ENCODE peak calls at places on chromosomes 12 and 14, in five cellular contexts. One of them, this sample, is unnamed.

GRCh38 chr14:106831322-106831720 is 1304.9 kb downstream of the TMEM121 start:
- DNase-seq in putamen: no peak
- DNase-seq in left ventricle myocardium superior: peak; percentile 34
- DNase-seq in non-pigmented ciliary epithelial cell: no peak
- DNase-seq in occipital lobe: no peak
- DNase-seq in this sample: no peak

GRCh38 chr12:90628213-90628612 is 326.8 kb downstream of the CCER1 start:
- DNase-seq in putamen: peak; percentile 43
- DNase-seq in left ventricle myocardium superior: no peak
- DNase-seq in occipital lobe: no peak
- DNase-seq in non-pigmented ciliary epithelial cell: no peak
- DNase-seq in this sample: no peak

GRCh38 chr14:37603688-37604251 is 8.3 kb downstream of the TTC6 start:
- DNase-seq in non-pigmented ciliary epithelial cell: no peak
- DNase-seq in occipital lobe: no peak
- DNase-seq in left ventricle myocardium superior: no peak
- DNase-seq in putamen: no peak
- DNase-seq in this sample: no peak

GRCh38 chr12:54246011-54246641 is 33.8 kb downstream of the CBX5 start:
- DNase-seq in left ventricle myocardium superior: no peak
- DNase-seq in non-pigmented ciliary epithelial cell: no peak
- DNase-seq in occipital lobe: no peak
- DNase-seq in putamen: no peak
- DNase-seq in this sample: no peak

GRCh38 chr14:100866666-100867630 is 36.6 kb downstream of the RTL1 start:
- DNase-seq in non-pigmented ciliary epithelial cell: no peak
- DNase-seq in left ventricle myocardium superior: no peak
- DNase-seq in occipital lobe: no peak
- DNase-seq in putamen: peak; percentile 45
- DNase-seq in this sample: peak; percentile 60

GRCh38 chr14:103735022-103735421 is 19.4 kb downstream of the ZFYVE21 start:
- DNase-seq in occipital lobe: no peak
- DNase-seq in putamen: no peak
- DNase-seq in non-pigmented ciliary epithelial cell: no peak
- DNase-seq in left ventricle myocardium superior: no peak
- DNase-seq in this sample: no peak

GRCh38 chr12:113850309-113851056 is 115.6 kb downstream of the RBM19 start:
- DNase-seq in occipital lobe: no peak
- DNase-seq in non-pigmented ciliary epithelial cell: no peak
- DNase-seq in left ventricle myocardium superior: peak; percentile 82
- DNase-seq in putamen: no peak
- DNase-seq in this sample: no peak

GRCh38 chr14:30673071-30673470 is 51.0 kb downstream of the SCFD1 start:
- DNase-seq in non-pigmented ciliary epithelial cell: no peak
- DNase-seq in occipital lobe: no peak
- DNase-seq in left ventricle myocardium superior: no peak
- DNase-seq in putamen: no peak
- DNase-seq in this sample: no peak

GRCh38 chr14:68367444-68368014 is 425.3 kb downstream of the ZFP36L1 start:
- DNase-seq in non-pigmented ciliary epithelial cell: no peak
- DNase-seq in putamen: no peak
- DNase-seq in occipital lobe: no peak
- DNase-seq in left ventricle myocardium superior: no peak
- DNase-seq in this sample: no peak

GRCh38 chr12:131094831-131095805 is 141.4 kb downstream of the ADGRD1 start:
- DNase-seq in left ventricle myocardium superior: peak; percentile 19
- DNase-seq in putamen: no peak
- DNase-seq in non-pigmented ciliary epithelial cell: no peak
- DNase-seq in occipital lobe: no peak
- DNase-seq in this sample: no peak

GRCh38 chr12:92550661-92551060 is 152.1 kb upstream of the PLEKHG7 start:
- DNase-seq in occipital lobe: no peak
- DNase-seq in putamen: no peak
- DNase-seq in left ventricle myocardium superior: no peak
- DNase-seq in non-pigmented ciliary epithelial cell: no peak
- DNase-seq in this sample: no peak

GRCh38 chr14:75022655-75023054 is 19.9 kb downstream of the EIF2B2 start:
- DNase-seq in left ventricle myocardium superior: peak; percentile 75
- DNase-seq in non-pigmented ciliary epithelial cell: no peak
- DNase-seq in putamen: no peak
- DNase-seq in occipital lobe: no peak
- DNase-seq in this sample: no peak

GRCh38 chr12:8681129-8681902 is 16.5 kb upstream of the RIMKLB start:
- DNase-seq in left ventricle myocardium superior: no peak
- DNase-seq in putamen: no peak
- DNase-seq in non-pigmented ciliary epithelial cell: no peak
- DNase-seq in occipital lobe: no peak
- DNase-seq in this sample: no peak

GRCh38 chr14:56803816-56804535 is 6.3 kb downstream of the OTX2 start:
- DNase-seq in non-pigmented ciliary epithelial cell: no peak
- DNase-seq in occipital lobe: no peak
- DNase-seq in left ventricle myocardium superior: no peak
- DNase-seq in putamen: no peak
- DNase-seq in this sample: no peak

GRCh38 chr12:1936406-1937320 is 18.2 kb upstream of the CACNA2D4 start:
- DNase-seq in occipital lobe: peak; percentile 79
- DNase-seq in non-pigmented ciliary epithelial cell: peak; percentile 35
- DNase-seq in left ventricle myocardium superior: peak; percentile 86
- DNase-seq in putamen: peak; percentile 92
- DNase-seq in this sample: peak; percentile 81

GRCh38 chr12:81330480-81330879 is 252.6 kb downstream of the ACSS3 start:
- DNase-seq in non-pigmented ciliary epithelial cell: no peak
- DNase-seq in putamen: peak; percentile 66
- DNase-seq in left ventricle myocardium superior: no peak
- DNase-seq in occipital lobe: no peak
- DNase-seq in this sample: peak; percentile 45

GRCh38 chr12:5593998-5594397 is 162.1 kb downstream of the NTF3 start:
- DNase-seq in putamen: no peak
- DNase-seq in left ventricle myocardium superior: no peak
- DNase-seq in non-pigmented ciliary epithelial cell: no peak
- DNase-seq in occipital lobe: no peak
- DNase-seq in this sample: no peak

GRCh38 chr12:42135264-42135814 is 9.3 kb downstream of the GXYLT1 start:
- DNase-seq in non-pigmented ciliary epithelial cell: no peak
- DNase-seq in putamen: no peak
- DNase-seq in occipital lobe: no peak
- DNase-seq in left ventricle myocardium superior: no peak
- DNase-seq in this sample: no peak

GRCh38 chr14:36507847-36508417 is 12.1 kb downstream of the NKX2-1 start:
- DNase-seq in left ventricle myocardium superior: no peak
- DNase-seq in non-pigmented ciliary epithelial cell: no peak
- DNase-seq in occipital lobe: no peak
- DNase-seq in putamen: no peak
- DNase-seq in this sample: no peak

GRCh38 chr14:68502196-68502595 is 290.7 kb downstream of the ZFP36L1 start:
- DNase-seq in occipital lobe: no peak
- DNase-seq in non-pigmented ciliary epithelial cell: no peak
- DNase-seq in putamen: no peak
- DNase-seq in left ventricle myocardium superior: no peak
- DNase-seq in this sample: no peak

GRCh38 chr14:21807975-21808374 is 134.4 kb upstream of the OR4E1 start:
- DNase-seq in occipital lobe: no peak
- DNase-seq in non-pigmented ciliary epithelial cell: no peak
- DNase-seq in putamen: no peak
- DNase-seq in left ventricle myocardium superior: no peak
- DNase-seq in this sample: no peak

GRCh38 chr12:24554612-24555300 is 394.1 kb downstream of the BCAT1 start:
- DNase-seq in occipital lobe: no peak
- DNase-seq in left ventricle myocardium superior: no peak
- DNase-seq in non-pigmented ciliary epithelial cell: no peak
- DNase-seq in putamen: peak; percentile 34
- DNase-seq in this sample: no peak

GRCh38 chr12:28390716-28391452 is 200.6 kb downstream of the CCDC91 start:
- DNase-seq in putamen: no peak
- DNase-seq in left ventricle myocardium superior: no peak
- DNase-seq in occipital lobe: no peak
- DNase-seq in non-pigmented ciliary epithelial cell: peak; percentile 22
- DNase-seq in this sample: no peak

GRCh38 chr14:51182166-51182565 is 57.9 kb upstream of the TMX1 start:
- DNase-seq in occipital lobe: no peak
- DNase-seq in putamen: no peak
- DNase-seq in left ventricle myocardium superior: no peak
- DNase-seq in non-pigmented ciliary epithelial cell: no peak
- DNase-seq in this sample: no peak

GRCh38 chr12:72547593-72547992 is 275.4 kb downstream of the TRHDE start:
- DNase-seq in left ventricle myocardium superior: no peak
- DNase-seq in putamen: no peak
- DNase-seq in non-pigmented ciliary epithelial cell: no peak
- DNase-seq in occipital lobe: no peak
- DNase-seq in this sample: no peak

GRCh38 chr12:50221228-50222008 is 54.2 kb upstream of the CERS5 start:
- DNase-seq in left ventricle myocardium superior: no peak
- DNase-seq in non-pigmented ciliary epithelial cell: no peak
- DNase-seq in putamen: no peak
- DNase-seq in occipital lobe: no peak
- DNase-seq in this sample: no peak

GRCh38 chr14:77307099-77307496 is 13.6 kb downstream of the POMT2 start:
- DNase-seq in non-pigmented ciliary epithelial cell: no peak
- DNase-seq in left ventricle myocardium superior: no peak
- DNase-seq in occipital lobe: peak; percentile 13
- DNase-seq in putamen: peak; percentile 90
- DNase-seq in this sample: peak; percentile 77

This sample was measured in head of caudate nucleus.